ENCODE peak calls at places on chromosomes 11 and 22, in six cellular contexts. One of them, this sample, is unnamed.

GRCh38 chr11:34492806-34493414 is 20.7 kb downstream of the ELF5 start:
- DNase-seq in stimulated activated CD4-positive, alpha-beta T cell treated with anti-CD3 and anti-CD28 coated beads, Interleukin-15, amount 100 ng/mL, for 1 hour: no peak
- DNase-seq in stimulated activated effector memory CD8-positive, alpha-beta T cell treated with anti-CD3 and anti-CD28 coated beads, Interleukin-12 subunit alpha, Interleukin-12 subunit beta, amount 100 ng/mL, for 72 hours: no peak
- DNase-seq in Kasumi-1: peak
- DNase-seq in H9: peak
- DNase-seq in T-helper 1 cell: no peak
- DNase-seq in this sample: peak

GRCh38 chr11:66277475-66278391 is at the start of gene CNIH2:
- DNase-seq in Kasumi-1: peak
- DNase-seq in T-helper 1 cell: no peak
- DNase-seq in H9: no peak
- DNase-seq in stimulated activated CD4-positive, alpha-beta T cell treated with anti-CD3 and anti-CD28 coated beads, Interleukin-15, amount 100 ng/mL, for 1 hour: peak
- DNase-seq in stimulated activated effector memory CD8-positive, alpha-beta T cell treated with anti-CD3 and anti-CD28 coated beads, Interleukin-12 subunit alpha, Interleukin-12 subunit beta, amount 100 ng/mL, for 72 hours: no peak
- DNase-seq in this sample: no peak

GRCh38 chr22:28051787-28052356 is 132.8 kb upstream of the PITPNB start:
- DNase-seq in stimulated activated CD4-positive, alpha-beta T cell treated with anti-CD3 and anti-CD28 coated beads, Interleukin-15, amount 100 ng/mL, for 1 hour: no peak
- DNase-seq in T-helper 1 cell: no peak
- DNase-seq in Kasumi-1: peak
- DNase-seq in H9: peak
- DNase-seq in stimulated activated effector memory CD8-positive, alpha-beta T cell treated with anti-CD3 and anti-CD28 coated beads, Interleukin-12 subunit alpha, Interleukin-12 subunit beta, amount 100 ng/mL, for 72 hours: no peak
- DNase-seq in this sample: no peak

GRCh38 chr11:59846556-59846955 is 1.3 kb upstream of the CBLIF start:
- DNase-seq in H9: no peak
- DNase-seq in Kasumi-1: no peak
- DNase-seq in T-helper 1 cell: no peak
- DNase-seq in stimulated activated CD4-positive, alpha-beta T cell treated with anti-CD3 and anti-CD28 coated beads, Interleukin-15, amount 100 ng/mL, for 1 hour: no peak
- DNase-seq in stimulated activated effector memory CD8-positive, alpha-beta T cell treated with anti-CD3 and anti-CD28 coated beads, Interleukin-12 subunit alpha, Interleukin-12 subunit beta, amount 100 ng/mL, for 72 hours: no peak
- DNase-seq in this sample: no peak

GRCh38 chr11:60634151-60634550 is 65.3 kb upstream of the MS4A8 start:
- DNase-seq in Kasumi-1: peak
- DNase-seq in T-helper 1 cell: no peak
- DNase-seq in stimulated activated CD4-positive, alpha-beta T cell treated with anti-CD3 and anti-CD28 coated beads, Interleukin-15, amount 100 ng/mL, for 1 hour: no peak
- DNase-seq in H9: peak
- DNase-seq in stimulated activated effector memory CD8-positive, alpha-beta T cell treated with anti-CD3 and anti-CD28 coated beads, Interleukin-12 subunit alpha, Interleukin-12 subunit beta, amount 100 ng/mL, for 72 hours: no peak
- DNase-seq in this sample: no peak

GRCh38 chr11:112837162-112837826 is 123.9 kb upstream of the NCAM1 start:
- DNase-seq in Kasumi-1: no peak
- DNase-seq in H9: peak
- DNase-seq in stimulated activated effector memory CD8-positive, alpha-beta T cell treated with anti-CD3 and anti-CD28 coated beads, Interleukin-12 subunit alpha, Interleukin-12 subunit beta, amount 100 ng/mL, for 72 hours: no peak
- DNase-seq in stimulated activated CD4-positive, alpha-beta T cell treated with anti-CD3 and anti-CD28 coated beads, Interleukin-15, amount 100 ng/mL, for 1 hour: no peak
- DNase-seq in T-helper 1 cell: no peak
- DNase-seq in this sample: no peak

GRCh38 chr11:7927635-7928034 is 3.4 kb downstream of the OR10A6 start:
- DNase-seq in T-helper 1 cell: no peak
- DNase-seq in Kasumi-1: no peak
- DNase-seq in H9: no peak
- DNase-seq in stimulated activated effector memory CD8-positive, alpha-beta T cell treated with anti-CD3 and anti-CD28 coated beads, Interleukin-12 subunit alpha, Interleukin-12 subunit beta, amount 100 ng/mL, for 72 hours: no peak
- DNase-seq in stimulated activated CD4-positive, alpha-beta T cell treated with anti-CD3 and anti-CD28 coated beads, Interleukin-15, amount 100 ng/mL, for 1 hour: no peak
- DNase-seq in this sample: no peak

GRCh38 chr22:26650722-26651421 is 6.5 kb upstream of the MIAT start:
- DNase-seq in T-helper 1 cell: no peak
- DNase-seq in stimulated activated effector memory CD8-positive, alpha-beta T cell treated with anti-CD3 and anti-CD28 coated beads, Interleukin-12 subunit alpha, Interleukin-12 subunit beta, amount 100 ng/mL, for 72 hours: no peak
- DNase-seq in H9: no peak
- DNase-seq in Kasumi-1: no peak
- DNase-seq in stimulated activated CD4-positive, alpha-beta T cell treated with anti-CD3 and anti-CD28 coated beads, Interleukin-15, amount 100 ng/mL, for 1 hour: no peak
- DNase-seq in this sample: no peak

GRCh38 chr22:39178206-39179111 is 26.0 kb upstream of the CBX7 start:
- DNase-seq in T-helper 1 cell: no peak
- DNase-seq in H9: no peak
- DNase-seq in stimulated activated effector memory CD8-positive, alpha-beta T cell treated with anti-CD3 and anti-CD28 coated beads, Interleukin-12 subunit alpha, Interleukin-12 subunit beta, amount 100 ng/mL, for 72 hours: no peak
- DNase-seq in Kasumi-1: no peak
- DNase-seq in stimulated activated CD4-positive, alpha-beta T cell treated with anti-CD3 and anti-CD28 coated beads, Interleukin-15, amount 100 ng/mL, for 1 hour: no peak
- DNase-seq in this sample: no peak

GRCh38 chr11:123187221-123187620 is 7.8 kb downstream of the CLMP start:
- DNase-seq in T-helper 1 cell: no peak
- DNase-seq in stimulated activated effector memory CD8-positive, alpha-beta T cell treated with anti-CD3 and anti-CD28 coated beads, Interleukin-12 subunit alpha, Interleukin-12 subunit beta, amount 100 ng/mL, for 72 hours: no peak
- DNase-seq in H9: no peak
- DNase-seq in stimulated activated CD4-positive, alpha-beta T cell treated with anti-CD3 and anti-CD28 coated beads, Interleukin-15, amount 100 ng/mL, for 1 hour: no peak
- DNase-seq in Kasumi-1: no peak
- DNase-seq in this sample: no peak

GRCh38 chr22:35489225-35489624 is 51.4 kb upstream of the RASD2 start:
- DNase-seq in stimulated activated effector memory CD8-positive, alpha-beta T cell treated with anti-CD3 and anti-CD28 coated beads, Interleukin-12 subunit alpha, Interleukin-12 subunit beta, amount 100 ng/mL, for 72 hours: no peak
- DNase-seq in H9: no peak
- DNase-seq in T-helper 1 cell: no peak
- DNase-seq in stimulated activated CD4-positive, alpha-beta T cell treated with anti-CD3 and anti-CD28 coated beads, Interleukin-15, amount 100 ng/mL, for 1 hour: no peak
- DNase-seq in Kasumi-1: no peak
- DNase-seq in this sample: no peak

GRCh38 chr22:24086310-24086709 is 75.2 kb downstream of the CABIN1 start:
- DNase-seq in T-helper 1 cell: no peak
- DNase-seq in stimulated activated CD4-positive, alpha-beta T cell treated with anti-CD3 and anti-CD28 coated beads, Interleukin-15, amount 100 ng/mL, for 1 hour: no peak
- DNase-seq in Kasumi-1: no peak
- DNase-seq in H9: no peak
- DNase-seq in stimulated activated effector memory CD8-positive, alpha-beta T cell treated with anti-CD3 and anti-CD28 coated beads, Interleukin-12 subunit alpha, Interleukin-12 subunit beta, amount 100 ng/mL, for 72 hours: no peak
- DNase-seq in this sample: no peak

GRCh38 chr11:36016709-36017108 is 72.8 kb downstream of the LDLRAD3 start:
- DNase-seq in stimulated activated effector memory CD8-positive, alpha-beta T cell treated with anti-CD3 and anti-CD28 coated beads, Interleukin-12 subunit alpha, Interleukin-12 subunit beta, amount 100 ng/mL, for 72 hours: no peak
- DNase-seq in H9: no peak
- DNase-seq in T-helper 1 cell: no peak
- DNase-seq in stimulated activated CD4-positive, alpha-beta T cell treated with anti-CD3 and anti-CD28 coated beads, Interleukin-15, amount 100 ng/mL, for 1 hour: no peak
- DNase-seq in Kasumi-1: no peak
- DNase-seq in this sample: no peak

GRCh38 chr22:29308791-29309262 is 2.4 kb downstream of the GAS2L1 start:
- DNase-seq in Kasumi-1: peak
- DNase-seq in H9: no peak
- DNase-seq in stimulated activated effector memory CD8-positive, alpha-beta T cell treated with anti-CD3 and anti-CD28 coated beads, Interleukin-12 subunit alpha, Interleukin-12 subunit beta, amount 100 ng/mL, for 72 hours: no peak
- DNase-seq in stimulated activated CD4-positive, alpha-beta T cell treated with anti-CD3 and anti-CD28 coated beads, Interleukin-15, amount 100 ng/mL, for 1 hour: no peak
- DNase-seq in T-helper 1 cell: no peak
- DNase-seq in this sample: no peak

GRCh38 chr11:127804775-127805446 is 782.4 kb downstream of the ETS1 start:
- DNase-seq in T-helper 1 cell: no peak
- DNase-seq in stimulated activated effector memory CD8-positive, alpha-beta T cell treated with anti-CD3 and anti-CD28 coated beads, Interleukin-12 subunit alpha, Interleukin-12 subunit beta, amount 100 ng/mL, for 72 hours: no peak
- DNase-seq in Kasumi-1: no peak
- DNase-seq in H9: no peak
- DNase-seq in stimulated activated CD4-positive, alpha-beta T cell treated with anti-CD3 and anti-CD28 coated beads, Interleukin-15, amount 100 ng/mL, for 1 hour: no peak
- DNase-seq in this sample: no peak

GRCh38 chr11:26823963-26824362 is 102.1 kb upstream of the SLC5A12 start:
- DNase-seq in Kasumi-1: no peak
- DNase-seq in stimulated activated CD4-positive, alpha-beta T cell treated with anti-CD3 and anti-CD28 coated beads, Interleukin-15, amount 100 ng/mL, for 1 hour: no peak
- DNase-seq in stimulated activated effector memory CD8-positive, alpha-beta T cell treated with anti-CD3 and anti-CD28 coated beads, Interleukin-12 subunit alpha, Interleukin-12 subunit beta, amount 100 ng/mL, for 72 hours: no peak
- DNase-seq in T-helper 1 cell: no peak
- DNase-seq in H9: no peak
- DNase-seq in this sample: no peak

This sample was measured in kidney epithelial cell.